ENCODE peak calls at places on chromosomes 5 and 9, in eight cellular contexts. P is naive thymus-derived CD4-positive, alpha-beta T cell; Z is fibroblast of villous mesenchyme; J is HCT116; Q is sigmoid colon; I is esophagus squamous epithelium; K is NB4; T is Peyer's patch. E is an unnamed sample.

GRCh38 chr9:35828716-35829083 is at the start of gene FAM221B:
- DNase-seq in P (no peak), Z (no peak), J (no peak), Q (no peak), I (no peak), K (no peak), T (no peak), E (no peak)

GRCh38 chr5:158569534-158569933 is 530.2 kb downstream of the EBF1 start:
- DNase-seq in P (no peak), Z (no peak), J (no peak), Q (no peak), I (no peak), K (no peak), T (no peak), E (no peak)

GRCh38 chr9:16542290-16542689 is 328.2 kb downstream of the BNC2 start:
- DNase-seq in P (no peak), Z (no peak), J (no peak), Q (no peak), I (no peak), K (no peak), T (no peak), E (no peak)

GRCh38 chr9:103707181-103707580 is 386.9 kb upstream of the SMC2 start:
- DNase-seq in P (no peak), Z (no peak), J (no peak), Q (no peak), I (no peak), K (no peak), T (no peak), E (no peak)

GRCh38 chr5:42988568-42988967 is 51.6 kb downstream of the ANXA2R start:
- DNase-seq in P (no peak), Z (no peak), J (no peak), Q (no peak), I (no peak), K (no peak), T (no peak), E (no peak)

GRCh38 chr9:108057421-108058136 is 568.0 kb upstream of the KLF4 start:
- DNase-seq in P (no peak), Z (peak), J (no peak), Q (peak), I (no peak), K (peak), T (no peak), E (no peak)

GRCh38 chr9:106287108-106287631 is 575.8 kb upstream of the ZNF462 start:
- DNase-seq in P (no peak), Z (no peak), J (no peak), Q (no peak), I (no peak), K (no peak), T (no peak), E (no peak)

GRCh38 chr5:103469288-103470065 is 93.1 kb downstream of the NUDT12 start:
- DNase-seq in P (no peak), Z (peak), J (no peak), Q (no peak), I (no peak), K (no peak), T (no peak), E (no peak)

GRCh38 chr5:32487008-32487407 is 42.5 kb upstream of the ZFR start:
- DNase-seq in P (no peak), Z (no peak), J (no peak), Q (no peak), I (no peak), K (no peak), T (no peak), E (no peak)

GRCh38 chr5:32487424-32487823 is 42.9 kb upstream of the ZFR start:
- DNase-seq in P (no peak), Z (no peak), J (no peak), Q (no peak), I (no peak), K (no peak), T (no peak), E (no peak)

GRCh38 chr5:32494827-32495226 is 50.3 kb upstream of the ZFR start:
- DNase-seq in P (no peak), Z (no peak), J (no peak), Q (no peak), I (no peak), K (no peak), T (no peak), E (no peak)

GRCh38 chr5:32490972-32491557 is 46.5 kb upstream of the ZFR start:
- DNase-seq in P (no peak), Z (no peak), J (no peak), Q (no peak), I (no peak), K (no peak), T (no peak), E (no peak)

GRCh38 chr5:32489791-32490581 is 45.4 kb upstream of the ZFR start:
- DNase-seq in P (peak), Z (peak), J (peak), Q (peak), I (no peak), K (peak), T (peak), E (peak)
- H3K4me3 ChIP-seq in P (no peak), Z (no peak), J (no peak), Q (no peak), I (no peak), K (no peak), T (no peak), E (no peak)

GRCh38 chr5:31736127-31736526 is 97.2 kb downstream of the PDZD2 start:
- DNase-seq in P (no peak), Z (no peak), J (no peak), Q (no peak), I (no peak), K (no peak), T (no peak), E (no peak)

GRCh38 chr5:31743678-31744077 is 104.7 kb downstream of the PDZD2 start:
- DNase-seq in P (no peak), Z (no peak), J (no peak), Q (no peak), I (no peak), K (no peak), T (no peak), E (no peak)

GRCh38 chr5:31738199-31738598 is 99.3 kb downstream of the PDZD2 start:
- DNase-seq in P (no peak), Z (no peak), J (no peak), Q (no peak), I (no peak), K (no peak), T (no peak), E (no peak)

GRCh38 chr5:31741496-31741895 is 102.6 kb downstream of the PDZD2 start:
- DNase-seq in P (no peak), Z (no peak), J (no peak), Q (no peak), I (no peak), K (no peak), T (no peak), E (no peak)
- H3K4me3 ChIP-seq in P (no peak), Z (no peak), J (no peak), Q (no peak), I (no peak), K (no peak), T (no peak), E (no peak)

GRCh38 chr5:91119265-91119664 is 263.9 kb downstream of the ARRDC3 start:
- DNase-seq in P (no peak), Z (no peak), J (no peak), Q (no peak), I (no peak), K (no peak), T (no peak), E (no peak)

GRCh38 chr5:91121347-91121993 is 261.6 kb downstream of the ARRDC3 start:
- DNase-seq in P (no peak), Z (peak), J (no peak), Q (peak), I (no peak), K (no peak), T (no peak), E (no peak)

GRCh38 chr5:91119941-91120850 is 262.9 kb downstream of the ARRDC3 start:
- DNase-seq in P (no peak), Z (peak), J (no peak), Q (peak), I (no peak), K (no peak), T (no peak), E (no peak)

GRCh38 chr5:91122663-91123062 is 260.5 kb downstream of the ARRDC3 start:
- DNase-seq in P (no peak), Z (no peak), J (no peak), Q (no peak), I (no peak), K (no peak), T (no peak), E (no peak)

DNA sequence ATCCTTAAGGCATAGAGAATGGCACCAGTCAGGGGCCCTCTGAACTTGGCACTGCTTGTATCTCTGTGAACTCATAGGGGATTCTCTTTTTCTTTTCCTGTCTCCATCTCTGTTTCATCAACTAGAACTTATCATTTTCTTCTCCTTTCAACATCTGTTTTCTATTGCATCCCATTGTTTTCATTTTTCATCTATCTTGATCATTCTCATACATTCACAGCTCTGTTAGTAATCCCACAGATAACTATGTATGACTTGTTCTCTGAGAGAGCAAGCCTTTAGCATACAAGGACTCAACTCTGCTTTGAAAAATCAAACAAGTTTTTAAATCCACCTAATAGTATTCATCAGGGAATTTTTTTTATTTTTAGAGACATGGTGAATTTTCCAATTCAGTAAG is 264.3 kb downstream of the ARRDC3 start:
- DNase-seq in P (no peak), Z (peak), J (no peak), Q (no peak), I (no peak), K (no peak), T (no peak), E (no peak)
- H3K4me3 ChIP-seq in P (no peak), Z (no peak), J (no peak), Q (no peak), I (no peak), K (no peak), T (no peak), E (no peak)

GRCh38 chr5:135442387-135443256 is 4.5 kb downstream of the DCANP1 start:
- DNase-seq in P (no peak), Z (no peak), J (no peak), Q (peak), I (no peak), K (no peak), T (no peak), E (no peak)

GRCh38 chr5:135439426-135440205 is 7.5 kb downstream of the DCANP1 start:
- DNase-seq in P (no peak), Z (no peak), J (no peak), Q (peak), I (no peak), K (peak), T (no peak), E (no peak)

GRCh38 chr5:135441919-135442318 is 5.2 kb downstream of the DCANP1 start:
- DNase-seq in P (no peak), Z (no peak), J (no peak), Q (peak), I (no peak), K (no peak), T (no peak), E (no peak)

GRCh38 chr5:135443329-135443960 is 3.7 kb downstream of the DCANP1 start:
- DNase-seq in P (no peak), Z (no peak), J (no peak), Q (peak), I (no peak), K (no peak), T (no peak), E (no peak)

DNA sequence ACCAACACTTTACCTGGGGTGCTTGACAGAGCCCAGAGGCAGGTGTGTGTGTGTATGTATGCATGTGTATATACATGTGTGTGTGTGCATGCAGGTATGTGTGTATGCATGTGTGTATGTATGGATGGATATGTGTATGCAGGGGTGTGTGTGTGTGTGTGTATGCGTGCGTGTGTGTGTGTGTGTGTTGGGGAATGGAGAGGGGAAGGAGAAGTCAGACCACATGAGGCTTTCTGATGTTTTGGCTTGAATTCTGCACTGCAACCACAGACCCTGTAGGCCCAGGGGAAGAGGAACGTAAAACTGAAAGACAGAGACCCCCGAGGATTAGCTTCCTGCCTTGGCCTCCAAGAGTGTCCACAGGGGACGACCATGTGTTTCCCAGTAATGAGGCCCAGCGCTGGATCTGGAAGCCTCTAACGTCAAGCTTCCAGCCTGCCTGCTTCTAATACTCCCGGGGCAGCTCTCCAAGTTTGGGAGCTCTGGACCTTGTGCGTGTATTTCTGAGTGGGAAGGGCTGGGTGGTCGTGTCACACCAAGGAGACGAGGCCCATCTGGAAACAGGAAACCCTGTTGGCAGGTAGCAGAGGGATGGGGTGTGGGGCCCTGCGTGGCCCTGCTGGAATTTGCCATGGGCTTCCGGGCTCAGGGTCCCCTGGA is 5.8 kb downstream of the DCANP1 start:
- DNase-seq in P (no peak), Z (no peak), J (no peak), Q (peak), I (no peak), K (peak), T (no peak), E (no peak)
- H3K4me3 ChIP-seq in P (no peak), Z (no peak), J (no peak), Q (no peak), I (no peak), K (no peak), T (no peak), E (no peak)

GRCh38 chr5:66960373-66961137 is 236.0 kb downstream of the CD180 start:
- DNase-seq in P (no peak), Z (peak), J (no peak), Q (no peak), I (no peak), K (no peak), T (no peak), E (no peak)

GRCh38 chr5:66958984-66959641 is 237.5 kb downstream of the CD180 start:
- DNase-seq in P (no peak), Z (peak), J (no peak), Q (peak), I (peak), K (no peak), T (no peak), E (no peak)

GRCh38 chr5:66959668-66960067 is 236.9 kb downstream of the CD180 start:
- DNase-seq in P (no peak), Z (peak), J (no peak), Q (no peak), I (no peak), K (no peak), T (no peak), E (no peak)

GRCh38 chr5:66956439-66956838 is 240.2 kb downstream of the CD180 start:
- DNase-seq in P (no peak), Z (no peak), J (no peak), Q (no peak), I (no peak), K (no peak), T (no peak), E (no peak)

DNA sequence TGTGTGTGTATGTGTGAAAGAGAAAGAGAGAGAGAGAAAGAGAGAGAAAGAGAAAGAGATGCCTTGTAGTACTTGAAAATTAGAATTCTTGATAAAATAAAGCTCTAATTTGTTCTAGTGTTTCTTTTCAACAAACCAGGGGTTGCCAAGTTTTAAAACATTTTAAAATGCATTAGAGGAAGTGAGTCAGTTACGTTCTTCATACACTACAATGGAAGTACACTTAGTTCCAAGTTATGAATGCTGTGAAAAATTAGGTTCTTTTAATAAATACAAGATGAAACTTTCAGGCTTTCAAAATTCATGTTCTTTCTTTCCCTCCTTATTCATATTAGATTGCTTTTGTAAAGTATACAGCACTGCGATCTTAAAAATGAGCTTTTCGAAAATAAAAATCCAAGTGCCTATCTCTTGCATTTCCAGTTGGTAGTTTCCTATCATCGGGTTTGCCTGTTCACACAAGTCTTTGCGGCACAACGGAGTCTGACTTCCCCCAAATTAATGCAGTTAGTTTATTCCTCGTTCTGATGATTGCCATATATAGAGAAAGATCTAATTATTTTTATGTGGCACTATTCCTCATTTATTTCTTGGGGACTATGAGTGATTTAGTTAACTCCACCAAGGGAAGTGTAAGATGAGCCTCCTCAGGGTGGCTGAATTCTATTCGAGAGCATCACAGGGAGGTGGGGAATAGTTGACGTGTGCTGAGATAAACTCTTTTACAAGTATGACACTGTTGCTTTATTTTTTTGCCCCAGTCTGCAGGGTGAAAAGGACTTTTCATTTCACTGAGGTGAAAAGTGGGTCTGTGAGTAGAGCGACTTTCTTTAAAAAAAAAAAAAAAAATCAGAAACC is 238.2 kb downstream of the CD180 start:
- DNase-seq in P (no peak), Z (peak), J (no peak), Q (no peak), I (no peak), K (no peak), T (no peak), E (no peak)
- H3K4me3 ChIP-seq in P (no peak), Z (peak), J (no peak), Q (peak), I (peak), K (no peak), T (peak), E (no peak)